ENCODE peak calls at places on chromosomes 1 and 21, in six cellular contexts. O is heart right ventricle, X is A549, I is pancreas, R is tibial artery, K is dorsolateral prefrontal cortex. V is an unnamed sample.

GRCh38 chr1:152479792-152480595 is 30.6 kb upstream of the LCE5A start:
- DNase-seq in O (peak; percentile 23), X (peak; percentile 61), I (peak; percentile 29), R (no peak), K (no peak), V (peak; percentile 60)

GRCh38 chr21:21199342-21200102 is 201.3 kb downstream of the NCAM2 start:
- DNase-seq in O (no peak), X (no peak), I (no peak), R (no peak), K (no peak), V (no peak)

GRCh38 chr1:24995661-24996060 is 65.6 kb upstream of the RUNX3 start:
- DNase-seq in O (no peak), X (no peak), I (no peak), R (no peak), K (no peak), V (no peak)

GRCh38 chr1:28144203-28145135 is 32.0 kb downstream of the PTAFR start:
- DNase-seq in O (no peak), X (no peak), I (no peak), R (no peak), K (no peak), V (no peak)

GRCh38 chr1:33429846-33430750 is 797 bp downstream of the PHC2 start:
- DNase-seq in O (peak; percentile 50), X (peak; percentile 5), I (peak; percentile 53), R (no peak), K (peak; percentile 48), V (peak; percentile 60)

GRCh38 chr1:23163395-23163794 is 5.3 kb downstream of the LUZP1 start:
- DNase-seq in O (no peak), X (no peak), I (no peak), R (no peak), K (no peak), V (no peak)

GRCh38 chr1:73040811-73041210 is 758.5 kb upstream of the NEGR1 start:
- DNase-seq in O (no peak), X (no peak), I (no peak), R (no peak), K (no peak), V (no peak)

GRCh38 chr1:6141601-6142000 is 38.5 kb downstream of the CHD5 start:
- DNase-seq in O (peak; percentile 1), X (no peak), I (no peak), R (no peak), K (no peak), V (no peak)

GRCh38 chr1:156813750-156814570 is 2.7 kb downstream of the SH2D2A start:
- DNase-seq in O (peak; percentile 64), X (peak; percentile 73), I (peak; percentile 51), R (peak; percentile 77), K (peak; percentile 54), V (peak; percentile 81)

GRCh38 chr21:43789276-43790052 is at the start of gene RRP1:
- DNase-seq in O (peak; percentile 94), X (peak; percentile 73), I (peak; percentile 84), R (peak; percentile 93), K (peak; percentile 88), V (peak; percentile 94)
- H3K27ac ChIP-seq in O (peak within 1 kb of the TSS; percentile 53), X (peak within 1 kb of the TSS; percentile 99), I (peak within 1 kb of the TSS; percentile 71), R (peak within 1 kb of the TSS; percentile 81), K (peak within 1 kb of the TSS; percentile 93), V (peak within 1 kb of the TSS; percentile 90)

DNA sequence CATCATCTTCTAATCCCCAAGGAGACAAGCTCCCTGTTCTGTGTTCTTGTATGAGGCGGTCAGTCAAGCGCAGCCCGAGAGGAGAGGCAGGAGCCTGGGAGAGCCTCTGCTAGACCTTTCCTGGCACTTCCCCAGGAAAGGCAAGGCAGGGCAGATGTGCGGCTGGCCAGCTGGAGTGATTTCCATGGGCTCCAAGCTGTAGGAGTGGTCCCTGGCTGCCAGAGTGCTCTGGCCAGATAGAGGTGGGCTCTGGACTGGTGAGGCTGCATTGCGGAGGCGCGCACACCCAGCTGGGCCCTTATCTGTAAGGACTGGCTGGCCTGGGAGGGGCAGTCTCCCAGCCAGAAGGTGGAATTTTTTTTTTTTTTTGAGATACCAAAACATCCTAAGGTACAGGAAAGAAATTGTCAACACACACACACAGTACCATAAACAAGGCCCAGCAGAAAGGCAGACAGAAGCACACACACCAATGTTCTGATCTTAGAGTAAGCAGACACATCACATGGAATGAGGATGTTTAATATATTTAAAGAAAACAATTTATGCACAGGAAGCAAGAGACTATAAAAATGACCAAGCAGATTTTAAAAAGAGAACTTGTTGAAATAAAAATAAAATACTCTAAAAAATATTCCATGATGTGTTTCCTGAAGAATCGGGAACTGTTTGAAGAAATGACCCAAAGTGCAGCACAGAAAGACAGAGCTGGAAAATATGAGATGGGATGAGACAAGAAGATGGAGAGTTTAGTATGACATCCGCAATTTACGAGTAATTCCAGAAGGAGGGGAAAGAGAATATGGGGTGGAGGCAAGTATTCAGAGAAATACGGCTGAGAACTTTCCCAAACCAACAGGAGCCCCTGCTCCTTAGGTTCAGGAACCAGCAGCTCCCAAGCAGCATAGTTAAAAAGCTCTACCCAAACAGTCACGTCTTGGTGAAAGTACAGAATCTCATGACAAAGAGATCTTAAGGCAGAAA is 13.4 kb downstream of the IBA57 start:
- DNase-seq in O (no peak), X (no peak), I (no peak), R (peak; percentile 68), K (no peak), V (peak; percentile 59)
- H3K27ac ChIP-seq in O (no peak overlapping the region), X (no peak overlapping the region), I (no peak overlapping the region), R (peak overlapping the region; percentile 5), K (peak overlapping the region; percentile 46), V (peak overlapping the region; percentile 75)

DNA sequence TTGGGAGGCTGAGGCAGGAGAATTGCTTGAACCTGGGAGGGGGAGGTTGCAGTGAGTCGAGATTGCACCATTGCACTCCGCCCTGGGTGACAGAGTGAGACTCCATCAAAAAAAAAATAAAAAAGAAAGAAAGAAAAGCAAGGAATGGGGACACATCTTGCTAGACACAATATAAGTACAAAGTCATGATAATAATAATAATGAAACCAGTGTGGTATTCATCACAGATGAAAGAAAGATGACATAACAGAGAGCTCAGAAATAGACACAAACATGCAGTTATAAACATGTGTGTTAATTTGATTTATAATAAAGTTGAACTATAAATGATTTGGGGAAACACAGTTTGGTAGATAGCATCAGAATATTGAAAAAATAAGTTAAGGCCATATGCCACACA is 264.1 kb downstream of the SRGAP2C start:
- DNase-seq in O (no peak), X (no peak), I (no peak), R (no peak), K (no peak), V (no peak)
- H3K27ac ChIP-seq in O (no peak overlapping the region), X (no peak overlapping the region), I (no peak overlapping the region), R (no peak overlapping the region), K (no peak overlapping the region), V (no peak overlapping the region)

GRCh38 chr1:180839547-180839946 is 73.2 kb upstream of the KIAA1614 start:
- DNase-seq in O (no peak), X (no peak), I (no peak), R (no peak), K (no peak), V (no peak)
- H3K27ac ChIP-seq in O (no peak overlapping the region), X (no peak overlapping the region), I (no peak overlapping the region), R (no peak overlapping the region), K (no peak overlapping the region), V (no peak overlapping the region)

DNA sequence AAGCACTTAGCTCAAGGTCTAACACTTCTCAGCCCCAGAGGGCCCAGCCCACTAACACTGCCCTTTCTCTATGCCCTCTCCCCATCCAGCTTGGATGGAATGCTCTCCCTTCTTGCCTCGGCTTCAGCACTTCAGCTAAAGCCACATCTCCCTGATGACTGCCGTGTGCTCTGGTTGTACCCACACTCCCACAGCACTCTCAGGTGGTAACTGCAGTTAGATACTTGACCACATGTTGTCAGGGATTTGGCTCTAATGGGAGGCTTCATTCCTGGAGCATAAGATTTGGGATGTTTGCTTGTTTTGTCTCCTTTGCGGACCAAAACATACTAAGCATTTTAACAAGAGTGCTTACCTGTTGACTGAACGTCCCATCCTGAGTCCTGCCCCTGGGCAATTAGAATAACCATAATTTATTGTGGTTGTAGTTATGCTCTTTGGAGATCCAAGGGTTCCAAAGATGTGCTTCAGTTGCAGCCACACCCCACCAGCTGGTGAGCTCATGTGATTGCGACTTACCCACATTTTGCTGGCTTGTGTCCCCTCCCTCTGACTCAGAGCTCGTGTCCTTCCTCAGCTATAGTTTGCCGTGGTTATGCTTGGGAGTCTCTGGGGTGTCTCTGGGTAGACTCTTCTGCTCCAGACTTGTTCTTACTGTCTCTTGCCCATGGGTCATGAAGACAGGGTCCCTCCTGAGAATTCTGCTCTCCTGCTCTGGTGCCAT is 7.7 kb upstream of the SLC26A9 start:
- DNase-seq in O (no peak), X (no peak), I (no peak), R (no peak), K (no peak), V (no peak)
- H3K27ac ChIP-seq in O (no peak overlapping the region), X (no peak overlapping the region), I (no peak overlapping the region), R (no peak overlapping the region), K (no peak overlapping the region), V (no peak overlapping the region)

GRCh38 chr1:172476218-172476811 is 32.4 kb upstream of the PIGC start:
- DNase-seq in O (no peak), X (no peak), I (peak; percentile 44), R (no peak), K (no peak), V (no peak)
- H3K27ac ChIP-seq in O (no peak overlapping the region), X (peak overlapping the region; percentile 58), I (no peak overlapping the region), R (no peak overlapping the region), K (no peak overlapping the region), V (no peak overlapping the region)

GRCh38 chr1:57908471-57908870 is 484.6 kb upstream of the DAB1 start:
- DNase-seq in O (no peak), X (no peak), I (no peak), R (no peak), K (no peak), V (no peak)
- H3K27ac ChIP-seq in O (no peak overlapping the region), X (no peak overlapping the region), I (no peak overlapping the region), R (no peak overlapping the region), K (no peak overlapping the region), V (no peak overlapping the region)